ENCODE peak calls at places on chromosomes 12 and 14, in four cellular contexts. V is A549, B is GM10248, R is pancreas. M is an unnamed sample.

GRCh38 chr14:59739794-59740193 is 130.8 kb downstream of the RTN1 start:
- DNase-seq in R (no peak), V (no peak), B (no peak), M (no peak)

GRCh38 chr12:84642201-84642600 is 270.4 kb downstream of the SLC6A15 start:
- DNase-seq in B (no peak), R (no peak), V (no peak), M (no peak)

GRCh38 chr14:76834296-76834695 is 8.1 kb downstream of the LRRC74A start:
- DNase-seq in R (no peak), B (no peak), V (no peak), M (no peak)

GRCh38 chr12:32365473-32366064 is 33.8 kb upstream of the FGD4 start:
- DNase-seq in B (peak; percentile 64), V (peak; percentile 81), R (no peak), M (no peak)

GRCh38 chr12:13148532-13148847 is 45.0 kb upstream of the GSG1 start:
- DNase-seq in V (no peak), B (no peak), R (no peak), M (no peak)

GRCh38 chr14:54686871-54687749 is 120.2 kb downstream of the SAMD4A start:
- DNase-seq in R (no peak), B (no peak), V (no peak), M (no peak)

GRCh38 chr14:74551903-74552371 is 58.4 kb downstream of the ISCA2 start:
- DNase-seq in B (no peak), V (no peak), R (peak; percentile 67), M (no peak)

GRCh38 chr12:42469355-42470006 is 120.1 kb downstream of the PRICKLE1 start:
- DNase-seq in R (no peak), B (peak; percentile 79), V (no peak), M (peak; percentile 53)

GRCh38 chr14:50061664-50062437 is 54.5 kb downstream of the VCPKMT start:
- DNase-seq in B (peak; percentile 75), R (peak; percentile 45), V (no peak), M (peak; percentile 74)

GRCh38 chr14:89249296-89249565 is 167.8 kb downstream of the FOXN3 start:
- DNase-seq in V (no peak), R (no peak), B (no peak), M (no peak)

GRCh38 chr12:53805801-53806200 is 54.0 kb upstream of the CISTR start:
- DNase-seq in V (no peak), B (no peak), R (no peak), M (no peak)

GRCh38 chr14:90398315-90398811 is 1.5 kb downstream of the CALM1 start:
- DNase-seq in B (peak; percentile 26), R (peak; percentile 83), V (peak; percentile 29), M (peak; percentile 70)

GRCh38 chr14:29654910-29655590 is 272.6 kb downstream of the PRKD1 start:
- DNase-seq in V (no peak), R (no peak), B (no peak), M (no peak)

GRCh38 chr14:73059326-73059725 is 992 bp downstream of the RBM25 start:
- DNase-seq in V (peak; percentile 30), B (peak; percentile 20), R (no peak), M (no peak)

GRCh38 chr12:45131506-45131905 is 80.6 kb upstream of the DBX2 start:
- DNase-seq in B (no peak), R (no peak), V (no peak), M (no peak)

GRCh38 chr12:5200276-5201087 is 156.8 kb downstream of the KCNA5 start:
- DNase-seq in R (peak; percentile 70), B (peak; percentile 50), V (peak; percentile 39), M (no peak)

GRCh38 chr14:24965934-24966593 is 83.9 kb downstream of the STXBP6 start:
- DNase-seq in R (no peak), B (no peak), V (peak; percentile 28), M (no peak)

GRCh38 chr14:33842299-33842698 is 108.6 kb downstream of the EGLN3 start:
- DNase-seq in V (peak; percentile 19), B (no peak), R (no peak), M (no peak)

GRCh38 chr14:57057803-57058202 is 210.9 kb downstream of the EXOC5 start:
- DNase-seq in V (no peak), R (peak; percentile 76), B (no peak), M (no peak)

GRCh38 chr12:27781680-27782079 is 1.6 kb upstream of the MANSC4 start:
- DNase-seq in R (no peak), V (no peak), B (no peak), M (no peak)

GRCh38 chr14:74611672-74612345 is at the start of gene LTBP2:
- DNase-seq in V (no peak), R (no peak), B (no peak), M (no peak)

GRCh38 chr14:93081875-93082570 is 33.7 kb downstream of the ITPK1 start:
- DNase-seq in V (no peak), R (peak; percentile 30), B (no peak), M (no peak)

GRCh38 chr12:119802472-119802871 is 74.6 kb downstream of the CIT start:
- DNase-seq in B (no peak), V (no peak), R (no peak), M (no peak)

GRCh38 chr14:68322970-68323620 is 469.8 kb downstream of the ZFP36L1 start:
- DNase-seq in R (no peak), B (no peak), V (no peak), M (no peak)

GRCh38 chr12:103547929-103548328 is 39.1 kb upstream of the STAB2 start:
- DNase-seq in B (no peak), R (no peak), V (no peak), M (no peak)

GRCh38 chr12:44875954-44876553 is at the start of gene NELL2:
- DNase-seq in B (peak; percentile 68), V (peak; percentile 32), R (peak; percentile 67), M (no peak)

GRCh38 chr12:41566703-41567102 is 378.6 kb downstream of the PDZRN4 start:
- DNase-seq in B (no peak), V (no peak), R (no peak), M (no peak)

GRCh38 chr12:54294914-54295566 is 5.8 kb downstream of the NFE2 start:
- DNase-seq in V (no peak), R (no peak), B (no peak), M (no peak)

GRCh38 chr12:104748356-104748755 is 209.7 kb downstream of the SLC41A2 start:
- DNase-seq in R (no peak), B (no peak), V (no peak), M (no peak)

DNA sequence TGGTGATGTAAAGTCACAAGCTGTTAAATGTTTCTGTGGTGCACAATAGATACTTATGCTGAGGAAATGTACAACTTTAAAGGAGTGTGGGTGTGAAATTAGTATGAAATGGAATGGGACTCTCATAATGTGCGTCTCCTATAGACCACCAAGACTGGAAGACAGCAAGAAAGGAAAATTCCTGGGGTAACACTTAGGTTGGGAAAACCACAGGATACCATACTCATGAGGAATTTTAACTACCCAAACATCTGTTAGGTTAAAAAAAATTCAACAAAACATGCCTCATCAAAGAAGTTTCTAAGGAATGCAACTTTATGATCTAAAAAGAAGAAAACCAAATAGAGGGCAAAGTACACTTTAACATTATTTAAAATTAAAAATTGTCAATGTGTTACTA is 113.7 kb upstream of the MYF6 start:
- DNase-seq in B (no peak), R (no peak), V (no peak), M (no peak)
- TF ChIP-seq CTCF in B (no peak), R (no peak), V (no peak), M (no peak)

GRCh38 chr14:104927432-104927816 is 2.7 kb downstream of the PLD4 start:
- DNase-seq in V (no peak), R (peak; percentile 78), B (no peak), M (no peak)
- TF ChIP-seq CTCF in V (no peak), R (no peak), B (no peak), M (no peak)

DNA sequence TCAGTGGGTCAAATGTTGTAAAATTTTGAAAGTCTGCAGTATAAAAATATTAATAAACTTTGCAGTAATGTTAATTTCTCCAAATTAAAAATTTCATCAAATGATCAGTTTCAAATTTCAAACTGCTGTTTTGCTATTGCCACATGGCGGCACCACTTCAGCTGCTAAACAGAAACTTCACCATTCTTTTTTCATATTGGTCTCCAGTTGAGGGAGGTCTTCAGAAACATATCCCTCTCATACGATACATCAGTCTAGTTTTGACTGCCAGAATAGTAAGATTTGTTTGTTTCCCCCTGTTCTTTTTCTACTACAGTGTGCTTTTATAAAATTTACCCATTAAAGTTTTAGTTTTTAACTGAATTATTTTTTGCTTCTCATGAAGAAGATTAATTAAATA is 4.2 kb upstream of the TRHDE start:
- DNase-seq in B (no peak), R (no peak), V (peak; percentile 11), M (no peak)
- TF ChIP-seq CTCF in B (no peak), R (no peak), V (peak; percentile 31), M (no peak)

DNA sequence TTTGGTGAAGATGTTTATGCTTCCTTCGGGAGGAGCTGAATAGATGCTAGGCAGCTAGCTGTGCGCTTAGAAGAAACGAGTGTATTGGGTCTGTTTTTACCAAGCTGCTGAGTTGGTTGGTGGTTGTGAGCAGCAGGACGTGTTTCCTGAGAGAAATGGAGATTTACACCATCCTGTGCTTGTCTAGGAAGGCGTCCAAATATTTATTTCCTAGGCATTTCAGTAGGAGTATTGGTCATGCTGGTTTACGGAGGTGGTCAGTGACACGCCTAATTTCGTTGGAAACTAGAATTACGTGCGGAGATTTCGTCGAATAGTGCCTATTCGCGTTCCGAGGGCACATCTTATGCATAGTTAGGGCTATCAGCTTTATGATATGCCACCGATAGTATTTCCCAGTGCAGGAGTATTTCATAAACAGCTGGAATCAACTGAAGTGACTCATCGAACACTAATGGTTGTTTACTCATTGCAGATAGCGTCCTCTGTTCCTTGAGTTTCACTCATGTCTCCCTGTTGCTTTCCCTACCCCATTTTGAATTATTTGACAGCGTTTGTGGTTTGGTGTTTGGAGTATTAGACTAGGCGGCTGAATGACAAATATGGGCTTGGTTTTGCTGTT is 778 bp downstream of the TBC1D15 start:
- DNase-seq in V (peak; percentile 39), R (no peak), B (no peak), M (no peak)
- TF ChIP-seq CTCF in V (no peak), R (no peak), B (no peak), M (no peak)

GRCh38 chr12:48157016-48157888 is at the start of gene ASB8:
- DNase-seq in V (peak; percentile 99), R (peak; percentile 100), B (peak; percentile 98), M (peak; percentile 98)

GRCh38 chr12:48160807-48161206 is 3.5 kb upstream of the ASB8 start:
- DNase-seq in V (no peak), R (no peak), B (no peak), M (no peak)

GRCh38 chr12:48156648-48157015 is 683 bp downstream of the ASB8 start:
- DNase-seq in R (no peak), B (no peak), V (no peak), M (no peak)

GRCh38 chr12:48159976-48160525 is 2.7 kb upstream of the ASB8 start:
- DNase-seq in V (no peak), R (no peak), B (no peak), M (no peak)

DNA sequence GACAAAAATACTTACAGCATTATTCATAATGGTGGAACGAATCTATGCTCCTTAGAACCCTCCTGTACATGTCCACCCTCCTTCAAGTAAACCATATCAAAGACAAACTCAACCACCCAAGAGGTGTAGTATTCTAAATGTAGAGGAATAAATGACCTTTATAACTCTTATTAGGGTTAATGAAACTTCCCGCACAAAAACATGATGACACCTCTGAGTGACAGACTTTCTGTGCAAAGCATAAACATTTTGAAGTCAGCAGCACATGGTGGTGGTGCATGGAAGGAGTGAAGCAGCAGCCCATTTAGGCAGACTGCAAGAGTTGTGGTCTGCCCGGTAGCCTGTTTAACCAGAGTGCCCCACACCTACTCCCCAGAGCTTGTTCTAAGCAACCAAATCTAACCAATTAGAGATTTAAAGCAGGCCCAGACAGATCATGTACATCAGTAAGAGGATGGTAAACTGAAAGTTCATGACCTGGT is 615 bp upstream of the ASB8 start:
- DNase-seq in V (no peak), B (no peak), R (no peak), M (no peak)
- TF ChIP-seq CTCF in V (no peak), B (no peak), R (no peak), M (no peak)

M was measured in CD14-positive monocyte.